ENCODE peak calls at places on chromosomes 11 and 22, in nine cellular contexts. One of them, this sample, is unnamed.

GRCh38 chr11:129700701-129701100 is 114.9 kb upstream of the TMEM45B start:
- DNase-seq in IMR-90: no peak
- DNase-seq in CD8-positive, alpha-beta T cell: no peak
- DNase-seq in tibial artery: no peak
- DNase-seq in fibroblast of lung: no peak
- DNase-seq in colonic mucosa: no peak
- DNase-seq in A549: no peak
- DNase-seq in CD8-positive, alpha-beta memory T cell: no peak
- DNase-seq in pancreas: no peak
- DNase-seq in this sample: no peak

GRCh38 chr11:114284021-114284420 is 12.2 kb upstream of the NNMT start:
- DNase-seq in CD8-positive, alpha-beta memory T cell: no peak
- DNase-seq in colonic mucosa: no peak
- DNase-seq in tibial artery: no peak
- DNase-seq in CD8-positive, alpha-beta T cell: no peak
- DNase-seq in fibroblast of lung: no peak
- DNase-seq in A549: no peak
- DNase-seq in pancreas: no peak
- DNase-seq in IMR-90: no peak
- DNase-seq in this sample: no peak

GRCh38 chr11:116970485-116971292 is 127.5 kb downstream of the SIK3 start:
- DNase-seq in fibroblast of lung: peak; percentile 19
- DNase-seq in IMR-90: peak; percentile 32
- DNase-seq in colonic mucosa: peak; percentile 55
- DNase-seq in tibial artery: no peak
- DNase-seq in pancreas: no peak
- DNase-seq in CD8-positive, alpha-beta T cell: no peak
- DNase-seq in A549: no peak
- DNase-seq in CD8-positive, alpha-beta memory T cell: no peak
- DNase-seq in this sample: no peak

GRCh38 chr11:78080818-78081495 is 1.3 kb upstream of the NDUFC2 start:
- DNase-seq in IMR-90: peak; percentile 73
- DNase-seq in colonic mucosa: no peak
- DNase-seq in pancreas: no peak
- DNase-seq in tibial artery: no peak
- DNase-seq in fibroblast of lung: peak; percentile 60
- DNase-seq in A549: no peak
- DNase-seq in CD8-positive, alpha-beta memory T cell: no peak
- DNase-seq in CD8-positive, alpha-beta T cell: no peak
- DNase-seq in this sample: no peak

GRCh38 chr11:103889679-103890078 is 146.8 kb upstream of the DDI1 start:
- DNase-seq in pancreas: no peak
- DNase-seq in IMR-90: peak; percentile 22
- DNase-seq in tibial artery: no peak
- DNase-seq in CD8-positive, alpha-beta T cell: no peak
- DNase-seq in A549: no peak
- DNase-seq in CD8-positive, alpha-beta memory T cell: no peak
- DNase-seq in colonic mucosa: no peak
- DNase-seq in fibroblast of lung: no peak
- DNase-seq in this sample: no peak

GRCh38 chr11:85310479-85310878 is 316.7 kb downstream of the DLG2 start:
- DNase-seq in IMR-90: no peak
- DNase-seq in colonic mucosa: no peak
- DNase-seq in CD8-positive, alpha-beta memory T cell: no peak
- DNase-seq in pancreas: no peak
- DNase-seq in tibial artery: no peak
- DNase-seq in fibroblast of lung: no peak
- DNase-seq in A549: no peak
- DNase-seq in CD8-positive, alpha-beta T cell: no peak
- DNase-seq in this sample: no peak

GRCh38 chr11:3132271-3132781 is 32.8 kb downstream of the OSBPL5 start:
- DNase-seq in CD8-positive, alpha-beta memory T cell: peak; percentile 35
- DNase-seq in colonic mucosa: no peak
- DNase-seq in pancreas: no peak
- DNase-seq in A549: no peak
- DNase-seq in fibroblast of lung: no peak
- DNase-seq in CD8-positive, alpha-beta T cell: peak; percentile 8
- DNase-seq in IMR-90: no peak
- DNase-seq in tibial artery: peak; percentile 45
- DNase-seq in this sample: no peak

GRCh38 chr22:46226577-46226976 is 23.5 kb downstream of the CDPF1 start:
- DNase-seq in fibroblast of lung: no peak
- DNase-seq in IMR-90: no peak
- DNase-seq in colonic mucosa: no peak
- DNase-seq in CD8-positive, alpha-beta T cell: no peak
- DNase-seq in A549: no peak
- DNase-seq in CD8-positive, alpha-beta memory T cell: no peak
- DNase-seq in pancreas: no peak
- DNase-seq in tibial artery: no peak
- DNase-seq in this sample: no peak

GRCh38 chr11:34356576-34356917 is 1.3 kb downstream of the ABTB2 start:
- DNase-seq in pancreas: peak; percentile 9
- DNase-seq in A549: no peak
- DNase-seq in CD8-positive, alpha-beta T cell: no peak
- DNase-seq in fibroblast of lung: peak; percentile 47
- DNase-seq in tibial artery: no peak
- DNase-seq in colonic mucosa: no peak
- DNase-seq in CD8-positive, alpha-beta memory T cell: no peak
- DNase-seq in IMR-90: peak; percentile 33
- DNase-seq in this sample: peak; percentile 14

GRCh38 chr11:34356918-34357645 is 728 bp downstream of the ABTB2 start:
- DNase-seq in A549: no peak
- DNase-seq in CD8-positive, alpha-beta T cell: peak; percentile 54
- DNase-seq in IMR-90: peak; percentile 51
- DNase-seq in colonic mucosa: peak; percentile 61
- DNase-seq in tibial artery: peak; percentile 81
- DNase-seq in pancreas: peak; percentile 56
- DNase-seq in CD8-positive, alpha-beta memory T cell: peak; percentile 66
- DNase-seq in fibroblast of lung: peak; percentile 64
- DNase-seq in this sample: peak; percentile 63

GRCh38 chr11:34355726-34356125 is 2.1 kb downstream of the ABTB2 start:
- DNase-seq in CD8-positive, alpha-beta memory T cell: no peak
- DNase-seq in colonic mucosa: no peak
- DNase-seq in CD8-positive, alpha-beta T cell: no peak
- DNase-seq in pancreas: no peak
- DNase-seq in tibial artery: no peak
- DNase-seq in fibroblast of lung: no peak
- DNase-seq in IMR-90: no peak
- DNase-seq in A549: no peak
- DNase-seq in this sample: no peak

GRCh38 chr11:34354782-34355181 is 3.0 kb downstream of the ABTB2 start:
- DNase-seq in A549: no peak
- DNase-seq in fibroblast of lung: peak; percentile 19
- DNase-seq in colonic mucosa: no peak
- DNase-seq in pancreas: no peak
- DNase-seq in IMR-90: peak; percentile 72
- DNase-seq in tibial artery: no peak
- DNase-seq in CD8-positive, alpha-beta T cell: no peak
- DNase-seq in CD8-positive, alpha-beta memory T cell: no peak
- DNase-seq in this sample: no peak

DNA sequence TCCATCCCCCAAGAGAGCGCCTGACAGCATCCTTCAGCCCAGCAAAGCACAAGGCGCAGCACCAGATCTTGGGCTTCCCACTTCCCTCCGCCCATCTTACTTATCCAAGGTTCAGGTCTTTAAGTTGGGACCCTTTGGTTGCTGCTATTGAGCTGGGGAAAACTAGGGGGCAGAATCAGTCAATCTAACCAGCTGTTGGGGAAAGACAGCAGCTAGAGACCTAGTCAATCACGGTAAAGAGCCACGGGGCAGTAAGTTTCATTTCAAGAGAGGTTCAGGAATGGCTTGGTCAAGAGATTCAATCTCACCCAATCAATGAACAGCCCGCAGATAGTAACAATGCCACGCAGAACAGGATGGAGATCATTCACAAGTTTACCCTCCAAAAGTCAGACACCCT is 1.7 kb downstream of the ABTB2 start:
- DNase-seq in CD8-positive, alpha-beta memory T cell: no peak
- DNase-seq in IMR-90: no peak
- DNase-seq in fibroblast of lung: no peak
- DNase-seq in tibial artery: no peak
- DNase-seq in colonic mucosa: no peak
- DNase-seq in A549: no peak
- DNase-seq in CD8-positive, alpha-beta T cell: no peak
- DNase-seq in pancreas: no peak
- DNase-seq in this sample: peak; percentile 14
- H3K4me1 ChIP-seq in CD8-positive, alpha-beta memory T cell: peaks cover 8% of the 10 kb centered on the region
- H3K4me1 ChIP-seq in IMR-90: peaks cover 6% of the 10 kb centered on the region
- H3K4me1 ChIP-seq in fibroblast of lung: peaks cover 2% of the 10 kb centered on the region
- H3K4me1 ChIP-seq in tibial artery: peaks cover 30% of the 10 kb centered on the region
- H3K4me1 ChIP-seq in colonic mucosa: peaks cover 10% of the 10 kb centered on the region
- H3K4me1 ChIP-seq in A549: peaks cover 46% of the 10 kb centered on the region
- H3K4me1 ChIP-seq in CD8-positive, alpha-beta T cell: peaks cover 22% of the 10 kb centered on the region
- H3K4me1 ChIP-seq in pancreas: peaks cover 6% of the 10 kb centered on the region
- H3K4me1 ChIP-seq in this sample: no peaks in the 10 kb centered on the region

GRCh38 chr11:91673705-91674104 is 550.9 kb upstream of the FAT3 start:
- DNase-seq in A549: no peak
- DNase-seq in CD8-positive, alpha-beta T cell: no peak
- DNase-seq in fibroblast of lung: no peak
- DNase-seq in CD8-positive, alpha-beta memory T cell: no peak
- DNase-seq in pancreas: no peak
- DNase-seq in tibial artery: no peak
- DNase-seq in colonic mucosa: no peak
- DNase-seq in IMR-90: no peak
- DNase-seq in this sample: no peak
- H3K4me3 ChIP-seq in A549: no peak overlapping the region
- H3K4me3 ChIP-seq in CD8-positive, alpha-beta T cell: no peak overlapping the region
- H3K4me3 ChIP-seq in fibroblast of lung: no peak overlapping the region
- H3K4me3 ChIP-seq in CD8-positive, alpha-beta memory T cell: no peak overlapping the region
- H3K4me3 ChIP-seq in pancreas: no peak overlapping the region
- H3K4me3 ChIP-seq in tibial artery: no peak overlapping the region
- H3K4me3 ChIP-seq in colonic mucosa: no peak overlapping the region
- H3K4me3 ChIP-seq in IMR-90: no peak overlapping the region
- H3K4me3 ChIP-seq in this sample: no peak overlapping the region

DNA sequence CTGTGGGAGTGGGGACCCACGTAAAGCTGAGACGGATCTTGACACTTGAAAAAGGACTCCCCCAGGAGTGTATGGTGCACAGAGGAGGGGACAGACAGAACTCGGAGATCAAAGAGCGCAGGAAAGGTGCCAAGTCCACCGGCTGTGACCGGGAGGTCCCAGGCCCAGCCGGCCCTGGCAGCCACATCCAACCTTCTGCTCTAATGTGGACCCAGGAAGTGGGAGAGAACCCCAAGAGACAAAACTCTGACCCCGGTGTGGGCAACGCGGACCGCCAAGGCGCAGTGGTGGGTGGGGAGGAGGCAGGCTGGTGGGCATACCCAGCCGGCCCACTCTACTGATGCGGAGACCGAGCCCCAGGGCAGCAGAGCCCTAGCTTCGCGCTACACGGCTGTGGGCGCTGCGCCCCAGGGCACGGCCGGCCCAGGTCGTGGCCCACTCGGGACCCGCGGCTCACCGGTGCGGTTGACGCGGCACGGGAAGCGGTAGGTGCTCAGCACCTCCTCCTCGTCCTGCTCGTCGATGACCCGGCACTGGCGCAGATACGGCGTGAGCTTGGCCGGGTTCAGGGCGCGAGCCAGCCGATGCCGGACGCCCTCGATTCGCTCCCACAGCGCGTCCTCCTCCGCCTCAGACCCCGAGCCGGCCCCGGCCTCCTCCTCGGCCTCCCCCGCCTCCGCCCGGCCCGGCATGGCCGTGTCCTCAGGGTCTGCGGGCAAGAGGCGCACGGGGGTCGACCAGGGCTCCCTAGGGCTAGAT is 527 bp downstream of the CARD10 start:
- DNase-seq in CD8-positive, alpha-beta T cell: no peak
- DNase-seq in tibial artery: no peak
- DNase-seq in A549: no peak
- DNase-seq in colonic mucosa: peak; percentile 73
- DNase-seq in fibroblast of lung: no peak
- DNase-seq in CD8-positive, alpha-beta memory T cell: no peak
- DNase-seq in pancreas: no peak
- DNase-seq in IMR-90: no peak
- DNase-seq in this sample: no peak
- H3K9me3 ChIP-seq in CD8-positive, alpha-beta T cell: no peaks in the 10 kb centered on the region
- H3K9me3 ChIP-seq in tibial artery: no peaks in the 10 kb centered on the region
- H3K9me3 ChIP-seq in A549: no peaks in the 10 kb centered on the region
- H3K9me3 ChIP-seq in colonic mucosa: no peaks in the 10 kb centered on the region
- H3K9me3 ChIP-seq in fibroblast of lung: no peaks in the 10 kb centered on the region
- H3K9me3 ChIP-seq in CD8-positive, alpha-beta memory T cell: no peaks in the 10 kb centered on the region
- H3K9me3 ChIP-seq in pancreas: no peaks in the 10 kb centered on the region
- H3K9me3 ChIP-seq in IMR-90: no peaks in the 10 kb centered on the region
- H3K9me3 ChIP-seq in this sample: no peaks in the 10 kb centered on the region

GRCh38 chr11:61147271-61147670 is 14.0 kb downstream of the VPS37C start:
- DNase-seq in colonic mucosa: no peak
- DNase-seq in fibroblast of lung: no peak
- DNase-seq in CD8-positive, alpha-beta T cell: no peak
- DNase-seq in IMR-90: no peak
- DNase-seq in CD8-positive, alpha-beta memory T cell: no peak
- DNase-seq in pancreas: no peak
- DNase-seq in tibial artery: no peak
- DNase-seq in A549: no peak
- DNase-seq in this sample: no peak

GRCh38 chr11:61145228-61146005 is 15.8 kb downstream of the VPS37C start:
- DNase-seq in pancreas: no peak
- DNase-seq in IMR-90: no peak
- DNase-seq in A549: no peak
- DNase-seq in colonic mucosa: no peak
- DNase-seq in tibial artery: peak; percentile 23
- DNase-seq in fibroblast of lung: no peak
- DNase-seq in CD8-positive, alpha-beta T cell: no peak
- DNase-seq in CD8-positive, alpha-beta memory T cell: no peak
- DNase-seq in this sample: no peak

GRCh38 chr11:61146413-61146812 is 14.8 kb downstream of the VPS37C start:
- DNase-seq in CD8-positive, alpha-beta memory T cell: no peak
- DNase-seq in fibroblast of lung: no peak
- DNase-seq in tibial artery: no peak
- DNase-seq in A549: no peak
- DNase-seq in colonic mucosa: no peak
- DNase-seq in CD8-positive, alpha-beta T cell: no peak
- DNase-seq in IMR-90: no peak
- DNase-seq in pancreas: no peak
- DNase-seq in this sample: no peak

GRCh38 chr11:61142424-61142823 is 18.8 kb downstream of the VPS37C start:
- DNase-seq in tibial artery: no peak
- DNase-seq in fibroblast of lung: no peak
- DNase-seq in CD8-positive, alpha-beta T cell: no peak
- DNase-seq in IMR-90: peak; percentile 63
- DNase-seq in A549: no peak
- DNase-seq in colonic mucosa: no peak
- DNase-seq in CD8-positive, alpha-beta memory T cell: no peak
- DNase-seq in pancreas: no peak
- DNase-seq in this sample: no peak

DNA sequence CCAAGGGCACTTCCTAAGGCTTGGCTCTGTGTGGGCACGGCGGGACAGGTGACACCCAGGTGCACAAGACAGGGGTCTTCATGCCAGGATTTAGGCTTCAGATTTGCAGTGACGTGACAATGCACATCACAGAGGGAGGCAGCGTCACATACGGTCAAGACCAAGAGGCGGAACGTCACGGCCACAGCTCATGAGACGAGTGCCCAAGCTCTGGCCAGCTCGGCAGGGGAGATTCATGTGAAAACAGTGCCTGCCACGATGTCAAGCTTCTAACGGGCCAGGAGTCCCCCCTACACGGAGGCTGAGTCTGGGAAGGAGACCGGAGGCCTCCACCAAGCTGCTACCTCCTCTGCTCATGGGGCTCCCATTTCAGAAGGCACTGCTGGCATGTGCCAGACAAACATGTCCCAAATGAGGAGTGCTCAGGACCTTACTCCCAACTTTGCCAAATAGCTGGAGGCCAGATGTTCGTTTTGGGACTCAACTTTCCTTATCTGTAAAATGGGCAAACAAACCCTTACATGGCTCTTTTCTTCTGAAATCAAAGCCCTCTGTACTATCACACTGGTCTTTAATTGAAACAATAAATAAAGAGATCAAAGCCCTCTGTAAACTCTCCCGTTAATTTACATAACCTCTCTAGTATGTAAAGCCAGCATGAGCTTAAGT is 16.6 kb downstream of the VPS37C start:
- DNase-seq in pancreas: no peak
- DNase-seq in A549: no peak
- DNase-seq in IMR-90: no peak
- DNase-seq in colonic mucosa: no peak
- DNase-seq in CD8-positive, alpha-beta T cell: no peak
- DNase-seq in CD8-positive, alpha-beta memory T cell: no peak
- DNase-seq in fibroblast of lung: no peak
- DNase-seq in tibial artery: peak; percentile 44
- DNase-seq in this sample: no peak
- H3K4me1 ChIP-seq in pancreas: peaks cover 31% of the 10 kb centered on the region
- H3K4me1 ChIP-seq in A549: peaks cover 2% of the 10 kb centered on the region
- H3K4me1 ChIP-seq in IMR-90: peaks cover 3% of the 10 kb centered on the region
- H3K4me1 ChIP-seq in colonic mucosa: peaks cover 7% of the 10 kb centered on the region
- H3K4me1 ChIP-seq in CD8-positive, alpha-beta T cell: peaks cover 8% of the 10 kb centered on the region
- H3K4me1 ChIP-seq in CD8-positive, alpha-beta memory T cell: peaks cover 6% of the 10 kb centered on the region
- H3K4me1 ChIP-seq in fibroblast of lung: peaks cover 6% of the 10 kb centered on the region
- H3K4me1 ChIP-seq in tibial artery: peaks cover 43% of the 10 kb centered on the region
- H3K4me1 ChIP-seq in this sample: peaks cover 4% of the 10 kb centered on the region

This sample was measured in SJCRH30.